ENCODE peak calls at places on chromosomes 11 and 22, in eight cellular contexts. K, L, O, A, Y, I, Z and W are unnamed samples.

GRCh38 chr22:37053310-37054077 is 2.0 kb downstream of the KCTD17 start:
- DNase-seq in K (no peak), L (peak), O (no peak), A (no peak), Y (no peak), I (no peak), Z (no peak), W (no peak)

GRCh38 chr11:118108513-118108912 is 21.8 kb upstream of the SMIM35 start:
- DNase-seq in K (no peak), L (no peak), O (no peak), A (no peak), Y (no peak), I (no peak), Z (no peak), W (no peak)

GRCh38 chr22:45036154-45036553 is 26.3 kb upstream of the PHF21B start:
- DNase-seq in K (no peak), L (peak), O (peak), A (no peak), Y (no peak), I (no peak), Z (no peak), W (no peak)

GRCh38 chr11:135075740-135076139 is 663.7 kb upstream of the B3GAT1 start:
- DNase-seq in K (peak), L (peak), O (peak), A (peak), Y (peak), I (peak), Z (no peak), W (no peak)

GRCh38 chr22:39527481-39527961 is 5.0 kb downstream of the RPS19BP1 start:
- DNase-seq in K (peak), L (no peak), O (no peak), A (no peak), Y (no peak), I (peak), Z (no peak), W (no peak)

GRCh38 chr11:101436511-101437142 is 147.2 kb downstream of the TRPC6 start:
- DNase-seq in K (no peak), L (peak), O (peak), A (peak), Y (no peak), I (peak), Z (no peak), W (no peak)

GRCh38 chr11:62141111-62142042 is 17.6 kb downstream of the INCENP start:
- DNase-seq in K (no peak), L (no peak), O (no peak), A (no peak), Y (no peak), I (no peak), Z (no peak), W (no peak)

GRCh38 chr22:41672780-41673509 is 15.7 kb downstream of the SNU13 start:
- DNase-seq in K (no peak), L (peak), O (no peak), A (no peak), Y (no peak), I (peak), Z (no peak), W (no peak)

GRCh38 chr22:37146507-37147180 is 3.1 kb downstream of the IL2RB start:
- DNase-seq in K (no peak), L (no peak), O (no peak), A (no peak), Y (no peak), I (no peak), Z (no peak), W (no peak)

DNA sequence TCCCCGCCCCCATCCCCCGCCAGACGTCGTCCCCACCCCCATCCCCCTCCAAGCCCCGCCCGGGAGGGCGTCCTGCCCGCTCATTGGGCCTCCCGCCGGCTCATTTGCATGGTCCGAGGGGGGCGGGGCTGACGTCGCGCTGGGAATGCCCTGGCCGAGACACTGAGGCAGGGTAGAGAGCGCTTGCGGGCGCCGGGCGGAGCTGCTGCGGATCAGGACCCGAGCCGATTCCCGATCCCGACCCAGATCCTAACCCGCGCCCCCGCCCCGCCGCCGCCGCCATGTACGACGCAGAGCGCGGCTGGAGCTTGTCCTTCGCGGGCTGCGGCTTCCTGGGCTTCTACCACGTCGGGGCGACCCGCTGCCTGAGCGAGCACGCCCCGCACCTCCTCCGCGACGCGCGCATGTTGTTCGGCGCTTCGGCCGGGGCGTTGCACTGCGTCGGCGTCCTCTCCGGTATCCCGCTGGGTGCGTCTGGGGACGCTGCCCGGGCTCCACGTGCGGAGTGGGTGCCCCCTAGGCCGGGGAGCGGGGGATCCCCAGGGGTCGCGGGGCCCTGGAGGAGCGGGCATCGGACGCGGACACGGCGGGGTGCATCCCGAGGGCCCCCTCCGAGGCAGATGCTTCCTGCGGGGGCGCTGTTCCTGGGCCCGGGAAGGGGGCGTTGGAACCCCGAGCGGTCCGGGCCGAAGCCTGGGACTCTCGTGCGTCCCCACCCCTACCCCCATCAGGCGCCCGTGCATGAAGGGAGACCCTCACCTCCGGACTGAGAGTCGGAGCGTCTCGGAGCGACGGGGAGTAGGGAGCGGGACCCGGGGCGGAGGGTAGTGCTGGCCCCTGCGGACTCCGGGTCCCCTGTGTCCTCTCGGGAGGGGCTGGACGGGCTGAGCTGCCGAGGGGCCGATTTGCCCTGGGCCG is at the start of gene PNPLA3:
- DNase-seq in K (peak), L (peak), O (peak), A (peak), Y (peak), I (peak), Z (peak), W (peak)
- TF ChIP-seq CTCF in K (peak), L (peak), O (peak), A (peak), Y (no peak), I (no peak), Z (peak), W (peak)

GRCh38 chr11:68905421-68906360 is 2.0 kb downstream of the IGHMBP2 start:
- DNase-seq in K (peak), L (no peak), O (no peak), A (no peak), Y (no peak), I (peak), Z (no peak), W (no peak)

GRCh38 chr11:68900835-68901381 is 2.7 kb downstream of the MRPL21 start:
- DNase-seq in K (no peak), L (no peak), O (no peak), A (no peak), Y (no peak), I (no peak), Z (no peak), W (no peak)

GRCh38 chr11:68903288-68903630 is 373 bp downstream of the MRPL21 start:
- DNase-seq in K (no peak), L (no peak), O (no peak), A (no peak), Y (no peak), I (no peak), Z (no peak), W (no peak)

GRCh38 chr11:68904458-68904847 is 762 bp downstream of the IGHMBP2 start:
- DNase-seq in K (no peak), L (no peak), O (no peak), A (no peak), Y (no peak), I (no peak), Z (no peak), W (no peak)

GRCh38 chr11:68903631-68904457 is at the start of the genes IGHMBP2 and MRPL21:
- DNase-seq in K (peak), L (peak), O (peak), A (peak), Y (peak), I (peak), Z (peak), W (peak)
- TF ChIP-seq CTCF in K (no peak), L (no peak), O (no peak), A (no peak), Y (no peak), I (no peak), Z (no peak), W (no peak)

GRCh38 chr11:94521684-94522083 is 9.4 kb downstream of the C11orf97 start:
- DNase-seq in K (no peak), L (peak), O (no peak), A (peak), Y (no peak), I (peak), Z (no peak), W (no peak)

GRCh38 chr11:94516725-94517124 is 4.5 kb downstream of the C11orf97 start:
- DNase-seq in K (no peak), L (no peak), O (no peak), A (no peak), Y (no peak), I (no peak), Z (no peak), W (no peak)

GRCh38 chr11:94518300-94518699 is 6.0 kb downstream of the C11orf97 start:
- DNase-seq in K (no peak), L (no peak), O (no peak), A (no peak), Y (no peak), I (no peak), Z (no peak), W (no peak)

GRCh38 chr11:94515398-94515797 is 3.1 kb downstream of the C11orf97 start:
- DNase-seq in K (no peak), L (no peak), O (no peak), A (no peak), Y (no peak), I (no peak), Z (no peak), W (no peak)

DNA sequence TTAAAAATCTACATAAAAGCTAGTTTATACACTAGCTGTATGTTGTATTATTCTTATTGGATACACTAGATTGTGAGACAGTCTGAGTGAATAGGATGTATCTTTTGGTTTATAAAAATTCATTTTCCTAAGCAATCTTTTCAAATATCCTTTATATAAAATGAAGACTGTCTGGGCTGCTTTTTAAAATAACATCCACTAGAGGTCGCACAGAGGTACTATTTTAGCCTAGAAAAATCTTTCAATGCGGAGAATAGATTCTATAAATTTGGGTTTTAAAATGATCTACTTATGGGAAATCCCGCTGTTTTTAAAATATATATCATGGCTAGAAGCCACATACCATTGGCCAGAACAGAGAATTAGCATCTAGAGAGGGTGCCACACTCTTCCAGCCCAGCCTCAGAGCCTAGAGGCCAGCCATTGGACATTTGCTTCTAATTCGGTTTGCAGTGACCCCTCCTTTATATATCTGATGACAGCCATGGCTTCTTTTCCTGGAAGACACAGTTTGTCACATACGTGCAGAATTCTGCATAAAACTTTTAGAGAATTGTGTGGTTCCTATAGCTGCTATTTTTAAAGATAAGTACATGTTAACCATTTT is 7.3 kb downstream of the C11orf97 start:
- DNase-seq in K (no peak), L (peak), O (peak), A (peak), Y (no peak), I (peak), Z (no peak), W (no peak)
- TF ChIP-seq CTCF in K (peak), L (peak), O (peak), A (peak), Y (peak), I (peak), Z (peak), W (peak)

GRCh38 chr11:72702842-72703241 is 28.6 kb upstream of the PDE2A start:
- DNase-seq in K (no peak), L (no peak), O (no peak), A (no peak), Y (no peak), I (no peak), Z (no peak), W (no peak)

GRCh38 chr11:72703281-72704008 is 29.2 kb upstream of the PDE2A start:
- DNase-seq in K (no peak), L (peak), O (peak), A (peak), Y (peak), I (no peak), Z (no peak), W (peak)

GRCh38 chr11:72700026-72700610 is 25.9 kb upstream of the PDE2A start:
- DNase-seq in K (no peak), L (peak), O (peak), A (peak), Y (no peak), I (peak), Z (no peak), W (no peak)

GRCh38 chr11:72701466-72701865 is 27.2 kb upstream of the PDE2A start:
- DNase-seq in K (no peak), L (no peak), O (no peak), A (no peak), Y (no peak), I (no peak), Z (no peak), W (no peak)

GRCh38 chr11:72702096-72702495 is 27.9 kb upstream of the PDE2A start:
- DNase-seq in K (no peak), L (no peak), O (no peak), A (no peak), Y (no peak), I (no peak), Z (no peak), W (no peak)
- TF ChIP-seq CTCF in K (no peak), L (no peak), O (no peak), A (no peak), Y (no peak), I (no peak), Z (no peak), W (no peak)

GRCh38 chr11:92941676-92942571 is 27.5 kb upstream of the MTNR1B start:
- DNase-seq in K (no peak), L (peak), O (peak), A (peak), Y (no peak), I (peak), Z (no peak), W (peak)
- TF ChIP-seq CTCF in K (peak), L (peak), O (peak), A (peak), Y (peak), I (peak), Z (peak), W (peak)

DNA sequence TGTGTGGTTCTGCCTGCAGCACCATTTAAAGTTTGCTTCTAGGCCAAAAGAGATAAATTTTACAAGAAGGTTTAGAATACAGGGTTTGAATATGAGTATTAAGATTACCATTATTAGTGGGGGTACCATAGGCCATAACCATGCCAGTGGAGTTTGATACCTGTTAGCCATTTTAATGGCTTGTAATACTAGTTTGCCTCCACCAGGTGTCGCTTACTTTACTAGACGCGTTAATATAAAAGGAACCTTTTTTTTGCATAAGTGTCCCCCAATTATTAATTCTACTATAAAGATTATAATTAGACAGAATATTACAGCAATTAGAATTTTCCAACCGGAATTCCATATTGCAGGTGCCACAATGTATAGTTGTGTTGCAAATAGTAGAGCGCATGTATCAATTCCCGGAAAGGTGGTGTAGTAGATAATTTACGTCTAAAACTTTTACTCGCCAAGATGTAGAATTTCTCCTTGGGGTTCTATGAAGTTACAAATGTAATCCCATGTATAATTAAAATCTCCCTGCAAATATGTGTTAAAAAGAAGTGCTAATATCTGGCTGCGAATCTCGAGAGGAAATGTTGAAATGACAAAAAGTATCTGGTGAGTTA is 16.1 kb downstream of the MS4A6E start:
- DNase-seq in K (no peak), L (no peak), O (no peak), A (peak), Y (no peak), I (peak), Z (no peak), W (no peak)
- TF ChIP-seq CTCF in K (peak), L (peak), O (peak), A (peak), Y (peak), I (peak), Z (peak), W (peak)

DNA sequence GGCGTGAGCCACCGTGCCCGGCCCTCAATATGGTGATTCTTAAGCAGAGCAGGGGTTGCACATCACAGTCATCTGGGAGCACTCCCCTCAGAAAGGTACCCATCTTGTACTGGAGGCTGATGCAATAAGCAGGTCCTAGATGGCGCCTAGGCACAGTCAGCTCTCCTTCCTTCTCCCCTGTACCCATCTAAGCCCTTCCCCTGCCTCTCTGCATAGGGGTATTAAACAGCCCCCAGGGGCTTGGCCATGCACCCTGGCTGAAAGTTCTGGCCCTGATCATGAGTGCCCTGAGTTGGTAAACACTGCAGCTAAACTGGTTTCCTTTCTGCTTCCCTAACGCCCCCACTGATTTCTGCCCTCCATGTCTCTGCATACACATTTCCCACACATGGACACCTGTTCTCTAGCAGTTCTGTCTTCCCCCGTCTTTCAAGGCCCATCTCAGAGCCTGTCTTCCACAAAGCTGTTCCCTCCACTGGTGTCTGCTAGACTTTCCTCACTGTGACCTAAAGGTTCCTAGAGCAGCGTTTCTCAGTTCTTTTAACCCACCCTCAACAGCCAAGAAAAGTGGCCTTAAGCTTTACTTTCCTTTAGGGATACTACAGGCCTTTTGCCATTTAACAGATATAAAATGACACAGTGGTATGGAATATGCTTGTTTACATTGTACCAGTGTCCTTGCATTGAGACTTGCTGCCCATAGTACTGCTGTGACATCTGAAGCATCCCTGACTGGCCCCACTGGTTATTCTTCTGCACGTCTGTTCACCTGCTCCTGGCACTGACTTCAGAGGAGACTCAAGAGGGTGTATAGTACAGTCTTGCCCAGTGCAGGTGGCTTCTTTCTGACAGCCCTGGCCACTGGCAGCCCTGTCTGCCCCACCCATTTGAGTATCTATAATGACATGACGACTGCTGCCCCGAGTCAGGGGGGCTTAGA is 15.6 kb downstream of the UBE2L3 start:
- DNase-seq in K (no peak), L (no peak), O (no peak), A (no peak), Y (no peak), I (no peak), Z (no peak), W (no peak)
- TF ChIP-seq CTCF in K (no peak), L (no peak), O (no peak), A (no peak), Y (no peak), I (no peak), Z (no peak), W (no peak)

DNA sequence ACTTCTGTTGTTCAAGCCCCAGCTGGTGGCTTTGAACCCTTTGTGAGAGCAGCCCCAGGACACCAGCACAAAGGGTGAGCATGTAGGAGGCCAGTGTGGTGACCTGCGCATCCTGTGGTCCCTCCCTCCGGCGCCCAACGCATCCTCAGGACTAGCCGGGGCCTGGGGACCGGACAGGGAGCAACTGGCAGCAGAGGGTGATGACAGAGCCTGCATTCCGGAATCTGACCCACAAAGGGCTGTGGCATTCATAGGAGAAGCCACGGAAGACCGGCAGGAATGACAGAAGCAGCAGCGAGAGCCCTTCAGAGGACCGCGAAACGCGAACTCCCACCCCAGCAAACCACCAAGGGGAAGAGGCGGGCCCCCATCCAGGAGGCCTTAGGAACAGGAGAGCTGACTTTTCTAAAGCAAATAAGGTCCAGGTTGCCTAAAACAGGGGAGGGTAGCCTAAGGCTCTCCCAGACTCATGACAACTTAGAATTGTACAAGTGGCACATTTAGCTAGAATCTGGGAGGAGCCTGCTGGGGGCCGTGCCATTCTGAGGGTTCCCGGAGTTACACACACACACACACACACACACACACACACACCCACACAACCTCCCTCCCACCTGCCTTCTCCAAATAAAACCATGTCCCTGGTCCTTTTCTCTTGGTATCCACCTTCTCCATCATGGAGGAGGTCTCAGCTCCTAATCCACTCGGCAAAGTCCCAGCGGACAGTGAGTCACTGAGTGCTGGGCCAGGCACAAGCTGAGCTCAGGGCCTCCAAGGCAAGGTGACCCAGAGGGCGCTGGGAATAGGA is 232.7 kb downstream of the CTTN start:
- DNase-seq in K (no peak), L (no peak), O (no peak), A (no peak), Y (no peak), I (no peak), Z (no peak), W (no peak)
- TF ChIP-seq CTCF in K (no peak), L (no peak), O (no peak), A (no peak), Y (no peak), I (no peak), Z (no peak), W (no peak)